ENCODE peak calls at places on chromosome 11, in eight cellular contexts. One of them, this sample, is unnamed.
A peak's percentile ranks its signal among the peaks of the same experiment; 100 is the strongest.

GRCh38 chr11:129365816-129366215 is 9.8 kb upstream of the BARX2 start:
- DNase-seq in cardiac muscle cell: no peak
- DNase-seq in GM12865: no peak
- DNase-seq in endothelial cell: no peak
- DNase-seq in uterus: no peak
- DNase-seq in fibroblast of mammary gland: no peak
- DNase-seq in cardiac fibroblast: no peak
- DNase-seq in A549: no peak
- DNase-seq in this sample: no peak

GRCh38 chr11:40816976-40817375 is 642.5 kb downstream of the LRRC4C start:
- DNase-seq in cardiac muscle cell: no peak
- DNase-seq in GM12865: no peak
- DNase-seq in endothelial cell: no peak
- DNase-seq in uterus: no peak
- DNase-seq in fibroblast of mammary gland: no peak
- DNase-seq in cardiac fibroblast: no peak
- DNase-seq in A549: no peak
- DNase-seq in this sample: no peak

GRCh38 chr11:119168471-119169271 is at the start of gene NLRX1:
- DNase-seq in cardiac muscle cell: peak; percentile 88
- DNase-seq in GM12865: peak; percentile 93
- DNase-seq in endothelial cell: peak; percentile 83
- DNase-seq in uterus: peak; percentile 80
- DNase-seq in fibroblast of mammary gland: peak; percentile 83
- DNase-seq in cardiac fibroblast: peak; percentile 87
- DNase-seq in A549: peak; percentile 86
- DNase-seq in this sample: peak; percentile 74

GRCh38 chr11:29534831-29535230 is 482.0 kb downstream of the KCNA4 start:
- DNase-seq in cardiac muscle cell: no peak
- DNase-seq in GM12865: no peak
- DNase-seq in endothelial cell: no peak
- DNase-seq in uterus: no peak
- DNase-seq in fibroblast of mammary gland: peak; percentile 55
- DNase-seq in cardiac fibroblast: peak; percentile 30
- DNase-seq in A549: no peak
- DNase-seq in this sample: no peak

GRCh38 chr11:117523680-117524079 is 196.0 kb downstream of the CEP164 start:
- DNase-seq in cardiac muscle cell: peak; percentile 16
- DNase-seq in GM12865: no peak
- DNase-seq in endothelial cell: no peak
- DNase-seq in uterus: no peak
- DNase-seq in fibroblast of mammary gland: peak; percentile 6
- DNase-seq in cardiac fibroblast: peak; percentile 29
- DNase-seq in A549: no peak
- DNase-seq in this sample: no peak

GRCh38 chr11:116853461-116854073 is 16.1 kb upstream of the APOA1 start:
- DNase-seq in cardiac muscle cell: peak; percentile 82
- DNase-seq in GM12865: peak; percentile 90
- DNase-seq in endothelial cell: no peak
- DNase-seq in uterus: no peak
- DNase-seq in fibroblast of mammary gland: peak; percentile 96
- DNase-seq in cardiac fibroblast: peak; percentile 94
- DNase-seq in A549: no peak
- DNase-seq in this sample: no peak

GRCh38 chr11:16771350-16772140 is 33.1 kb downstream of the C11orf58 start:
- DNase-seq in cardiac muscle cell: no peak
- DNase-seq in GM12865: peak; percentile 41
- DNase-seq in endothelial cell: no peak
- DNase-seq in uterus: no peak
- DNase-seq in fibroblast of mammary gland: no peak
- DNase-seq in cardiac fibroblast: no peak
- DNase-seq in A549: no peak
- DNase-seq in this sample: no peak

GRCh38 chr11:100948936-100949335 is 180.7 kb downstream of the PGR start:
- DNase-seq in cardiac muscle cell: peak; percentile 40
- DNase-seq in GM12865: no peak
- DNase-seq in endothelial cell: no peak
- DNase-seq in uterus: no peak
- DNase-seq in fibroblast of mammary gland: no peak
- DNase-seq in cardiac fibroblast: peak; percentile 46
- DNase-seq in A549: no peak
- DNase-seq in this sample: no peak

GRCh38 chr11:29676993-29677392 is 339.8 kb downstream of the KCNA4 start:
- DNase-seq in cardiac muscle cell: peak; percentile 18
- DNase-seq in GM12865: no peak
- DNase-seq in endothelial cell: no peak
- DNase-seq in uterus: no peak
- DNase-seq in fibroblast of mammary gland: no peak
- DNase-seq in cardiac fibroblast: no peak
- DNase-seq in A549: no peak
- DNase-seq in this sample: no peak

GRCh38 chr11:75031771-75032549 is 43.2 kb downstream of the NEU3 start:
- DNase-seq in cardiac muscle cell: peak; percentile 83
- DNase-seq in GM12865: peak; percentile 67
- DNase-seq in endothelial cell: peak; percentile 85
- DNase-seq in uterus: peak; percentile 39
- DNase-seq in fibroblast of mammary gland: peak; percentile 81
- DNase-seq in cardiac fibroblast: peak; percentile 86
- DNase-seq in A549: peak; percentile 71
- DNase-seq in this sample: peak; percentile 90

GRCh38 chr11:21768388-21768787 is 424.5 kb upstream of the ANO5 start:
- DNase-seq in cardiac muscle cell: no peak
- DNase-seq in GM12865: no peak
- DNase-seq in endothelial cell: no peak
- DNase-seq in uterus: no peak
- DNase-seq in fibroblast of mammary gland: no peak
- DNase-seq in cardiac fibroblast: no peak
- DNase-seq in A549: no peak
- DNase-seq in this sample: no peak
- TF ChIP-seq CTCF in cardiac muscle cell: no peak
- TF ChIP-seq CTCF in GM12865: no peak
- TF ChIP-seq CTCF in endothelial cell: no peak
- TF ChIP-seq CTCF in uterus: no peak
- TF ChIP-seq CTCF in fibroblast of mammary gland: no peak
- TF ChIP-seq CTCF in cardiac fibroblast: no peak
- TF ChIP-seq CTCF in A549: no peak
- TF ChIP-seq CTCF in this sample: no peak

GRCh38 chr11:124868322-124869274 is 3.4 kb downstream of the ROBO3 start:
- DNase-seq in cardiac muscle cell: no peak
- DNase-seq in GM12865: no peak
- DNase-seq in endothelial cell: no peak
- DNase-seq in uterus: no peak
- DNase-seq in fibroblast of mammary gland: no peak
- DNase-seq in cardiac fibroblast: no peak
- DNase-seq in A549: no peak
- DNase-seq in this sample: no peak

GRCh38 chr11:124869331-124869730 is 4.1 kb downstream of the ROBO3 start:
- DNase-seq in cardiac muscle cell: no peak
- DNase-seq in GM12865: no peak
- DNase-seq in endothelial cell: no peak
- DNase-seq in uterus: no peak
- DNase-seq in fibroblast of mammary gland: no peak
- DNase-seq in cardiac fibroblast: no peak
- DNase-seq in A549: no peak
- DNase-seq in this sample: no peak

GRCh38 chr11:124865902-124866851 is 945 bp downstream of the ROBO3 start:
- DNase-seq in cardiac muscle cell: peak; percentile 41
- DNase-seq in GM12865: peak; percentile 19
- DNase-seq in endothelial cell: peak; percentile 80
- DNase-seq in uterus: no peak
- DNase-seq in fibroblast of mammary gland: no peak
- DNase-seq in cardiac fibroblast: peak; percentile 38
- DNase-seq in A549: no peak
- DNase-seq in this sample: peak; percentile 81

GRCh38 chr11:124869856-124870387 is 4.7 kb downstream of the ROBO3 start:
- DNase-seq in cardiac muscle cell: no peak
- DNase-seq in GM12865: no peak
- DNase-seq in endothelial cell: no peak
- DNase-seq in uterus: no peak
- DNase-seq in fibroblast of mammary gland: no peak
- DNase-seq in cardiac fibroblast: no peak
- DNase-seq in A549: no peak
- DNase-seq in this sample: no peak

GRCh38 chr11:124867700-124868099 is 2.5 kb downstream of the ROBO3 start:
- DNase-seq in cardiac muscle cell: peak; percentile 54
- DNase-seq in GM12865: peak; percentile 29
- DNase-seq in endothelial cell: no peak
- DNase-seq in uterus: no peak
- DNase-seq in fibroblast of mammary gland: peak; percentile 33
- DNase-seq in cardiac fibroblast: peak; percentile 51
- DNase-seq in A549: peak; percentile 40
- DNase-seq in this sample: peak; percentile 44
- TF ChIP-seq CTCF in cardiac muscle cell: peak; percentile 54
- TF ChIP-seq CTCF in GM12865: peak; percentile 37
- TF ChIP-seq CTCF in endothelial cell: peak; percentile 47
- TF ChIP-seq CTCF in uterus: no peak
- TF ChIP-seq CTCF in fibroblast of mammary gland: peak; percentile 48
- TF ChIP-seq CTCF in cardiac fibroblast: peak; percentile 55
- TF ChIP-seq CTCF in A549: peak; percentile 55
- TF ChIP-seq CTCF in this sample: peak; percentile 39

GRCh38 chr11:105298174-105298573 is 158.6 kb upstream of the CARD18 start:
- DNase-seq in cardiac muscle cell: no peak
- DNase-seq in GM12865: no peak
- DNase-seq in endothelial cell: no peak
- DNase-seq in uterus: no peak
- DNase-seq in fibroblast of mammary gland: no peak
- DNase-seq in cardiac fibroblast: no peak
- DNase-seq in A549: no peak
- DNase-seq in this sample: no peak
- TF ChIP-seq CTCF in cardiac muscle cell: no peak
- TF ChIP-seq CTCF in GM12865: no peak
- TF ChIP-seq CTCF in endothelial cell: no peak
- TF ChIP-seq CTCF in uterus: no peak
- TF ChIP-seq CTCF in fibroblast of mammary gland: no peak
- TF ChIP-seq CTCF in cardiac fibroblast: no peak
- TF ChIP-seq CTCF in A549: no peak
- TF ChIP-seq CTCF in this sample: no peak

GRCh38 chr11:62233730-62234129 is 8.3 kb upstream of the SCGB1D2 start:
- DNase-seq in cardiac muscle cell: no peak
- DNase-seq in GM12865: peak; percentile 6
- DNase-seq in endothelial cell: no peak
- DNase-seq in uterus: no peak
- DNase-seq in fibroblast of mammary gland: no peak
- DNase-seq in cardiac fibroblast: peak; percentile 14
- DNase-seq in A549: no peak
- DNase-seq in this sample: no peak
- TF ChIP-seq CTCF in cardiac muscle cell: no peak
- TF ChIP-seq CTCF in GM12865: peak; percentile 2
- TF ChIP-seq CTCF in endothelial cell: no peak
- TF ChIP-seq CTCF in uterus: no peak
- TF ChIP-seq CTCF in fibroblast of mammary gland: no peak
- TF ChIP-seq CTCF in cardiac fibroblast: peak; percentile 8
- TF ChIP-seq CTCF in A549: no peak
- TF ChIP-seq CTCF in this sample: no peak

DNA sequence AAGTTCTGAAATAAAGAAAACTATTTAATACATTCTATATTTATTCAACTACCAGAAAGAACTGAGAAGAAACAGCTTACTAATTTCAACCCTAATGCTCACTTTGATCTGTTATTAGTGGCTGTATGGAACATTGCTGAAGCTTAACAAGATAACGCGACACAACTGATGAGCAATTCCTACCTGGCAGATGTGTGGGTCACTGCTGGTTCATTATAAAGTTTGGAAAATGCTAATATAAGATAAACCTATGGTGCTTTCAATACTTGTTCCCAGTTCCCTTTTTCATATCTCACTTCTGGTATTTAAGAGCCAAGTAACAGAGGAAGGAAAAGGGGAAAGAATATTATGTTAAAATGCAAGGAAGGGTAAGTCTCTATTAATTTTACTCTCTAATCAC is 10.5 kb downstream of the CTSC start:
- DNase-seq in cardiac muscle cell: no peak
- DNase-seq in GM12865: no peak
- DNase-seq in endothelial cell: no peak
- DNase-seq in uterus: no peak
- DNase-seq in fibroblast of mammary gland: no peak
- DNase-seq in cardiac fibroblast: no peak
- DNase-seq in A549: no peak
- DNase-seq in this sample: no peak
- TF ChIP-seq CTCF in cardiac muscle cell: no peak
- TF ChIP-seq CTCF in GM12865: no peak
- TF ChIP-seq CTCF in endothelial cell: no peak
- TF ChIP-seq CTCF in uterus: no peak
- TF ChIP-seq CTCF in fibroblast of mammary gland: no peak
- TF ChIP-seq CTCF in cardiac fibroblast: no peak
- TF ChIP-seq CTCF in A549: no peak
- TF ChIP-seq CTCF in this sample: no peak

DNA sequence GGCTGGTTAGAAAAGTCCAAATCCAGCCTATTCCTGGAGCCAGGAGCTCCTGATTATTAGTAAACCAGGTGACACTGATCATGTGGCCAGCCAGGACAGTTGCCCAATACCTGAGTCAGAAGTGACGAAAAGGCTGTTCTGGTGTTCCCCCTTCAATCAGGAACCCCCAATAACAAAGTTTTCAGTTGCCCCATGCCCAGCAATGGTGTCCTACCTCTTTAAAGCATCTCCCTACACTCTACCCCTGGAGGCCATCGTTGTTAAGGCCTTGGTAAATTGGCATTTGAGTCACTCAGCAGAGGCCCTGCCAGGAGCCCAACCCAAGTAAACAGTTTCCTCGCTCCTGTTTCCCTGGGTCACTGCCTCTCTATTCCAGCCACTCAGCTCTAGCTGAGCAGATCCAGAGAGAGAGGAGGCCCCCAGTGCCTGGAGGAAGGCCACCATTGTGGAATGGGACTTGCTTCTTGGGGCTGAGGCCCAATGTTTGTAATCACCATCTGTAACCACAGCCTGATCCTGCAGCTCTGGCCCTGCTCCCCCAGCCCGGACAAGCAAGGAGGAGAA is 25.0 kb downstream of the ARHGAP1 start:
- DNase-seq in cardiac muscle cell: peak; percentile 62
- DNase-seq in GM12865: no peak
- DNase-seq in endothelial cell: no peak
- DNase-seq in uterus: peak; percentile 70
- DNase-seq in fibroblast of mammary gland: peak; percentile 72
- DNase-seq in cardiac fibroblast: peak; percentile 76
- DNase-seq in A549: peak; percentile 52
- DNase-seq in this sample: no peak
- TF ChIP-seq CTCF in cardiac muscle cell: no peak
- TF ChIP-seq CTCF in GM12865: no peak
- TF ChIP-seq CTCF in endothelial cell: no peak
- TF ChIP-seq CTCF in uterus: no peak
- TF ChIP-seq CTCF in fibroblast of mammary gland: peak; percentile 20
- TF ChIP-seq CTCF in cardiac fibroblast: peak; percentile 26
- TF ChIP-seq CTCF in A549: no peak
- TF ChIP-seq CTCF in this sample: no peak

This sample was measured in nephron progenitor cell.